ENCODE peak calls at places on chromosomes 1 and 21, in six cellular contexts. P, Q, U, G, O and F are unnamed samples.
A peak's percentile ranks its signal among the peaks of the same experiment; 100 is the strongest.

GRCh38 chr1:225580180-225581099 is 72.5 kb downstream of the ENAH start:
- DNase-seq in G (no peak), Q (no peak), P (no peak), U (no peak), O (no peak), F (no peak)

GRCh38 chr1:210250998-210251679 is 18.5 kb downstream of the SERTAD4 start:
- DNase-seq in Q (no peak), P (no peak), O (no peak), U (peak; percentile 89), G (no peak), F (no peak)

GRCh38 chr1:171140466-171140865 is 44.6 kb upstream of the FMO2 start:
- DNase-seq in O (no peak), P (no peak), U (no peak), Q (peak; percentile 71), G (no peak), F (no peak)

GRCh38 chr21:17903029-17903806 is 84.1 kb upstream of the C21orf91 start:
- DNase-seq in Q (peak; percentile 40), P (peak; percentile 5), U (no peak), O (no peak), G (no peak), F (no peak)

GRCh38 chr1:248404024-248404423 is 1.2 kb downstream of the OR2T1 start:
- DNase-seq in P (no peak), O (no peak), G (no peak), Q (peak; percentile 35), U (no peak), F (peak; percentile 5)

GRCh38 chr1:203559523-203559922 is 65.6 kb downstream of the OPTC start:
- DNase-seq in U (no peak), O (no peak), G (no peak), P (no peak), Q (peak; percentile 79), F (no peak)

GRCh38 chr1:165137551-165138316 is 218.8 kb downstream of the LMX1A start:
- DNase-seq in U (no peak), O (no peak), P (no peak), Q (no peak), G (no peak), F (no peak)

GRCh38 chr1:158020877-158021630 is 27.6 kb downstream of the KIRREL1 start:
- DNase-seq in Q (no peak), G (no peak), U (no peak), O (no peak), P (no peak), F (no peak)

GRCh38 chr1:172960454-172961208 is 90.1 kb downstream of the TNFSF18 start:
- DNase-seq in U (no peak), P (no peak), O (no peak), G (no peak), Q (peak; percentile 84), F (peak; percentile 57)

GRCh38 chr1:198465201-198466144 is 75.0 kb downstream of the ATP6V1G3 start:
- DNase-seq in U (no peak), P (no peak), Q (peak; percentile 76), O (no peak), G (no peak), F (peak; percentile 41)

GRCh38 chr1:51969038-51969705 is 21.3 kb downstream of the RAB3B start:
- DNase-seq in P (peak; percentile 91), U (peak; percentile 73), G (no peak), Q (peak; percentile 98), O (no peak), F (peak; percentile 39)

GRCh38 chr1:30701266-30701650 is 22.1 kb downstream of the MATN1 start:
- DNase-seq in Q (no peak), U (no peak), O (no peak), P (no peak), G (no peak), F (no peak)

GRCh38 chr1:18637553-18637960 is 6.9 kb downstream of the PAX7 start:
- DNase-seq in G (no peak), Q (no peak), U (no peak), O (no peak), P (no peak), F (no peak)

GRCh38 chr1:154496381-154496780 is 5.6 kb upstream of the TDRD10 start:
- DNase-seq in P (no peak), G (no peak), O (no peak), Q (no peak), U (no peak), F (no peak)